ENCODE peak calls at places on chromosome 7, in nine cellular contexts. N is A549; B is Panc1; W is astrocyte of the spinal cord; P is neuronal stem cell; S is NCI-H774; L is H54; A is NCI-H524; U is activated CD4-positive, alpha-beta T cell treated with anti-CD3 and anti-CD28 coated beads, Interleukin-2, amount 50 U/mL, for 4 hours. D is an unnamed sample.

GRCh38 chr7:7354674-7355073 is 172.3 kb downstream of the C1GALT1 start:
- DNase-seq in A (no peak), S (no peak), B (no peak), W (no peak), P (no peak), N (no peak), U (no peak), L (no peak), D (no peak)

GRCh38 chr7:33334349-33334748 is 205.0 kb downstream of the BBS9 start:
- DNase-seq in U (no peak), L (no peak), W (peak), N (peak), P (no peak), A (peak), B (no peak), S (no peak), D (peak)

GRCh38 chr7:106313456-106313891 is 28.7 kb upstream of the NAMPT start:
- DNase-seq in B (peak), W (peak), L (peak), S (no peak), A (no peak), U (no peak), N (peak), P (no peak), D (no peak)

GRCh38 chr7:79221211-79221610 is 232.3 kb downstream of the MAGI2 start:
- DNase-seq in N (no peak), P (no peak), W (no peak), A (no peak), L (no peak), S (no peak), U (no peak), B (no peak), D (no peak)

GRCh38 chr7:124101173-124101768 is 68.4 kb upstream of the TMEM229A start:
- DNase-seq in B (no peak), S (peak), P (peak), N (peak), A (no peak), W (peak), L (peak), U (no peak), D (peak)

GRCh38 chr7:150778014-150778737 is 22.0 kb downstream of the TMEM176B start:
- DNase-seq in A (no peak), L (no peak), S (no peak), B (no peak), P (no peak), W (no peak), U (no peak), N (no peak), D (no peak)

GRCh38 chr7:24968165-24968564 is 11.8 kb downstream of the OSBPL3 start:
- DNase-seq in A (no peak), W (no peak), S (no peak), B (no peak), N (no peak), L (no peak), P (no peak), U (no peak), D (no peak)

GRCh38 chr7:139602143-139602722 is 78.7 kb downstream of the CLEC2L start:
- DNase-seq in P (peak), S (peak), N (peak), W (peak), U (no peak), L (peak), B (no peak), A (no peak), D (peak)

GRCh38 chr7:66493235-66494181 is 135.2 kb upstream of the KCTD7 start:
- DNase-seq in U (peak), B (peak), N (peak), P (peak), A (peak), S (peak), L (peak), W (peak), D (peak)

GRCh38 chr7:24907311-24907886 is 72.6 kb downstream of the OSBPL3 start:
- DNase-seq in W (peak), A (no peak), U (peak), S (no peak), P (no peak), L (peak), B (peak), N (peak), D (no peak)

D was measured in NCI-H1694 treated with DMSO at 0.1 percent for 48 hours.